ENCODE peak calls at places on chromosomes 2 and 18, in ten cellular contexts. M, V, Z, R, G, D, X, F, K and T are unnamed samples.
A peak's percentile ranks its signal among the peaks of the same experiment; 100 is the strongest.

GRCh38 chr2:178514664-178515063 is 34.4 kb downstream of the PLEKHA3 start:
- DNase-seq in M (no peak), V (no peak), Z (no peak), R (no peak), G (no peak), D (no peak), X (no peak), F (no peak), K (peak; percentile 31), T (peak; percentile 87)

GRCh38 chr2:7707723-7708122 is 790.5 kb downstream of the RNF144A start:
- DNase-seq in M (no peak), V (no peak), Z (no peak), R (no peak), G (no peak), D (no peak), X (no peak), F (no peak), K (peak; percentile 10), T (peak; percentile 83)

GRCh38 chr2:7400628-7401027 is 483.4 kb downstream of the RNF144A start:
- DNase-seq in M (no peak), V (no peak), Z (no peak), R (no peak), G (no peak), D (no peak), X (no peak), F (no peak), K (no peak), T (no peak)

GRCh38 chr2:40113272-40113671 is 334.2 kb upstream of the THUMPD2 start:
- DNase-seq in M (no peak), V (no peak), Z (no peak), R (no peak), G (no peak), D (no peak), X (no peak), F (no peak), K (peak; percentile 44), T (no peak)

GRCh38 chr2:150679456-150680120 is 192.1 kb upstream of the RND3 start:
- DNase-seq in M (no peak), V (no peak), Z (no peak), R (no peak), G (no peak), D (no peak), X (no peak), F (no peak), K (no peak), T (peak; percentile 61)

GRCh38 chr2:127035212-127035611 is 71.7 kb downstream of the BIN1 start:
- DNase-seq in M (no peak), V (no peak), Z (peak; percentile 31), R (no peak), G (no peak), D (no peak), X (peak; percentile 20), F (no peak), K (no peak), T (no peak)

GRCh38 chr2:19158899-19159298 is 199.5 kb downstream of the OSR1 start:
- DNase-seq in M (no peak), V (no peak), Z (no peak), R (no peak), G (no peak), D (no peak), X (no peak), F (no peak), K (no peak), T (no peak)

GRCh38 chr2:162256621-162257020 is 13.4 kb upstream of the FAP start:
- DNase-seq in M (no peak), V (no peak), Z (no peak), R (no peak), G (no peak), D (no peak), X (no peak), F (no peak), K (peak; percentile 43), T (peak; percentile 19)

GRCh38 chr2:44098050-44098449 is 70.6 kb upstream of the PPM1B start:
- DNase-seq in M (no peak), V (no peak), Z (no peak), R (no peak), G (no peak), D (no peak), X (no peak), F (no peak), K (no peak), T (no peak)

GRCh38 chr2:212109792-212110680 is 428.6 kb downstream of the ERBB4 start:
- DNase-seq in M (no peak), V (no peak), Z (peak; percentile 55), R (no peak), G (no peak), D (no peak), X (no peak), F (no peak), K (no peak), T (no peak)

GRCh38 chr2:233375490-233376314 is 21.4 kb downstream of the DGKD start:
- DNase-seq in M (no peak), V (no peak), Z (no peak), R (no peak), G (no peak), D (no peak), X (no peak), F (no peak), K (no peak), T (no peak)

GRCh38 chr2:165018207-165018606 is 62.9 kb upstream of the SLC38A11 start:
- DNase-seq in M (no peak), V (no peak), Z (peak; percentile 87), R (no peak), G (no peak), D (no peak), X (no peak), F (peak; percentile 56), K (no peak), T (no peak)

GRCh38 chr2:183079335-183079775 is 808 bp downstream of the DUSP19 start:
- DNase-seq in M (no peak), V (no peak), Z (no peak), R (no peak), G (no peak), D (no peak), X (no peak), F (no peak), K (peak; percentile 37), T (no peak)

DNA sequence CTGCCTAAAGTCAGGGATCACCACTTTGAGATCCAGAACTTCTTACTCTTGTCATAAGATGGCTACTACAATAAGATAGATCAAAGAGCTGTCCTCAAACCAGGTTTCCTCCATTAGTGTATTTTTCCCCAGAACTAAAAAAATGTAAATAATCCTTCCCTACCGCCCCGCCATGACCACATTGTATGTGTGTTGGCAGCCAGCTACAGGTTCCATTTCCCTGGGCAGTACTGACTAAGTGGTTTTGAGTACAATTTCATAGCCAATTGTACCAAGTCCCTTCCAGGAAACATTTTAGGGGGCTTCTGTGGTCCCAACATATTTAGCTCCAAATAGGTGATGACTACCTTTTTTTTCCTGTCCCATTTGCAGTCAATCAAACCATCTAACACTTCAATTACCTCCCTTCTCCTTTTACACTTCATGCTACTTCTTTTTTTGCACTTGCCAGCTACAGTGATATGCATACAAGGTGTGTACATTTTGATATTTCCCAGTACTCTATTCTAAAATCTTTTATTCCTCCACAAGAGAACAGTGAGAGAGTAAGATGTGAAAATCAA is 4.0 kb downstream of the PUM2 start:
- DNase-seq in M (no peak), V (no peak), Z (no peak), R (no peak), G (no peak), D (no peak), X (no peak), F (no peak), K (no peak), T (no peak)
- H3K4me1 ChIP-seq in M (peaks cover 21% of the 10 kb centered on the region), V (peaks cover 91% of the 10 kb centered on the region), Z (peaks cover 39% of the 10 kb centered on the region), R (peaks cover 28% of the 10 kb centered on the region), G (peaks cover 12% of the 10 kb centered on the region), D (no peaks in the 10 kb centered on the region), X (peaks cover 67% of the 10 kb centered on the region), F (peaks cover 2% of the 10 kb centered on the region), K (peaks cover 9% of the 10 kb centered on the region), T (peaks cover 16% of the 10 kb centered on the region)

GRCh38 chr18:71398530-71398929 is 1109.7 kb downstream of the SOCS6 start:
- DNase-seq in M (no peak), V (no peak), Z (peak; percentile 1), R (no peak), G (no peak), D (no peak), X (no peak), F (peak; percentile 59), K (peak; percentile 67), T (no peak)
- TF ChIP-seq CTCF in M (no peak), V (no peak), Z (no peak), R (peak; percentile 28), G (no peak), D (no peak), X (no peak), F (peak; percentile 79), K (peak; percentile 58), T (no peak)

GRCh38 chr2:240048237-240048636 is 5.1 kb downstream of the OR6B3 start:
- DNase-seq in M (no peak), V (no peak), Z (no peak), R (no peak), G (no peak), D (no peak), X (no peak), F (no peak), K (no peak), T (no peak)

GRCh38 chr2:240052524-240052923 is 797 bp downstream of the OR6B3 start:
- DNase-seq in M (no peak), V (no peak), Z (no peak), R (no peak), G (no peak), D (no peak), X (no peak), F (no peak), K (no peak), T (no peak)

GRCh38 chr2:240053173-240054155 is at the start of gene OR6B3:
- DNase-seq in M (no peak), V (no peak), Z (no peak), R (no peak), G (no peak), D (no peak), X (no peak), F (no peak), K (no peak), T (no peak)

GRCh38 chr2:240051697-240052096 is 1.6 kb downstream of the OR6B3 start:
- DNase-seq in M (no peak), V (no peak), Z (no peak), R (no peak), G (no peak), D (no peak), X (no peak), F (no peak), K (no peak), T (no peak)

DNA sequence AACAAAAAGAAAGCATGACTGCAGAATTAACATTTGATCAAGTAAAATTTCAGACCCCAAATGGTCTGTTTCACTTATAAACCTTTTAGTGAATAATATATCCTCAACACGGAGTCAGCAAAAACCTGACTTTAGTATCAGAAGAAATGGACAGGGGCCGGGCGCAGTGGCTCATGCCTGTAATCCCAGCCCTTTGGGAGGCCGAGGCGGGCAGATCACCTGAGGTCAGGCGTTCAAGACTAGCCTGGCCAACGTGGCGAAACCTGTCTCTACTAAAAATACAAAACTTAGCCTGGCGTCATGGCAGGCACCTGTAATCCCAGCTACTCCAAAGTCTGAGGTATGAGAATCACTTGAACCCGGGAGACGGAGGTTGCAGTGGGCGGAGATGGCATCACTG is 3.0 kb downstream of the OR6B3 start:
- DNase-seq in M (no peak), V (no peak), Z (no peak), R (no peak), G (no peak), D (no peak), X (no peak), F (no peak), K (no peak), T (no peak)
- H3K27me3 ChIP-seq in M (peaks cover 53% of the 10 kb centered on the region), V (peaks cover 95% of the 10 kb centered on the region), Z (no peaks in the 10 kb centered on the region), R (peaks cover 42% of the 10 kb centered on the region), G (no peaks in the 10 kb centered on the region), D (no peaks in the 10 kb centered on the region), X (no peaks in the 10 kb centered on the region), F (peaks cover 2% of the 10 kb centered on the region), K (peaks cover 15% of the 10 kb centered on the region), T (peaks cover 48% of the 10 kb centered on the region)

GRCh38 chr18:13377496-13377895 is 158.9 kb downstream of the LDLRAD4 start:
- DNase-seq in M (no peak), V (no peak), Z (no peak), R (no peak), G (no peak), D (no peak), X (peak; percentile 61), F (no peak), K (no peak), T (no peak)
- H3K4me1 ChIP-seq in M (peaks cover 29% of the 10 kb centered on the region), V (peaks cover 78% of the 10 kb centered on the region), Z (no peaks in the 10 kb centered on the region), R (no peaks in the 10 kb centered on the region), G (peaks cover 4% of the 10 kb centered on the region), D (no peaks in the 10 kb centered on the region), X (peaks cover 49% of the 10 kb centered on the region), F (no peaks in the 10 kb centered on the region), K (peaks cover 6% of the 10 kb centered on the region), T (no peaks in the 10 kb centered on the region)